ENCODE peak calls at places on chromosomes 13 and 19, in five cellular contexts. One of them, this sample, is unnamed. For H3K9me2, the result is how much of the 10 kb centered on the place peaks cover.

GRCh38 chr13:28746289-28746612 is 27.5 kb upstream of the SLC46A3 start:
- DNase-seq in GM23248: no peak
- DNase-seq in Karpas-422: no peak
- DNase-seq in OCI-LY7: no peak
- DNase-seq in HCT116: no peak
- DNase-seq in this sample: no peak

GRCh38 chr19:46428278-46429141 is at the start of gene PNMA8C:
- DNase-seq in GM23248: peak
- DNase-seq in Karpas-422: no peak
- DNase-seq in OCI-LY7: peak
- DNase-seq in HCT116: no peak
- DNase-seq in this sample: no peak

GRCh38 chr13:44035400-44035799 is 155.7 kb downstream of the LACC1 start:
- DNase-seq in OCI-LY7: no peak
- DNase-seq in HCT116: no peak
- DNase-seq in Karpas-422: no peak
- DNase-seq in GM23248: no peak
- DNase-seq in this sample: no peak

GRCh38 chr13:79457948-79458347 is 23.0 kb upstream of the NDFIP2 start:
- DNase-seq in Karpas-422: no peak
- DNase-seq in GM23248: peak
- DNase-seq in HCT116: no peak
- DNase-seq in OCI-LY7: no peak
- DNase-seq in this sample: no peak

GRCh38 chr13:24274452-24274971 is 34.9 kb upstream of the C1QTNF9 start:
- DNase-seq in OCI-LY7: peak
- DNase-seq in Karpas-422: no peak
- DNase-seq in HCT116: no peak
- DNase-seq in GM23248: no peak
- DNase-seq in this sample: no peak

GRCh38 chr13:74889321-74889720 is 592.6 kb downstream of the TBC1D4 start:
- DNase-seq in GM23248: no peak
- DNase-seq in Karpas-422: no peak
- DNase-seq in OCI-LY7: no peak
- DNase-seq in HCT116: no peak
- DNase-seq in this sample: no peak

GRCh38 chr19:46000497-46001246 is 5.4 kb downstream of the CCDC61 start:
- DNase-seq in HCT116: no peak
- DNase-seq in GM23248: peak
- DNase-seq in OCI-LY7: peak
- DNase-seq in Karpas-422: peak
- DNase-seq in this sample: no peak

GRCh38 chr19:1513492-1514294 is 874 bp upstream of the ADAMTSL5 start:
- DNase-seq in HCT116: peak
- DNase-seq in GM23248: peak
- DNase-seq in OCI-LY7: peak
- DNase-seq in Karpas-422: peak
- DNase-seq in this sample: peak

GRCh38 chr13:66139701-66140100 is 1090.4 kb downstream of the PCDH9 start:
- DNase-seq in GM23248: no peak
- DNase-seq in HCT116: no peak
- DNase-seq in OCI-LY7: peak
- DNase-seq in Karpas-422: peak
- DNase-seq in this sample: no peak

GRCh38 chr19:55096061-55096701 is 20.5 kb downstream of the EPS8L1 start:
- DNase-seq in GM23248: no peak
- DNase-seq in Karpas-422: peak
- DNase-seq in OCI-LY7: peak
- DNase-seq in HCT116: no peak
- DNase-seq in this sample: no peak

GRCh38 chr19:13097331-13098258 is 5.1 kb downstream of the LYL1 start:
- DNase-seq in HCT116: no peak
- DNase-seq in Karpas-422: peak
- DNase-seq in GM23248: peak
- DNase-seq in OCI-LY7: no peak
- DNase-seq in this sample: no peak

GRCh38 chr19:7789447-7789846 is 26.4 kb downstream of the CLEC4M start:
- DNase-seq in OCI-LY7: peak
- DNase-seq in GM23248: no peak
- DNase-seq in HCT116: no peak
- DNase-seq in Karpas-422: no peak
- DNase-seq in this sample: no peak

GRCh38 chr13:29594710-29595379 is 643 bp downstream of the SLC7A1 start:
- DNase-seq in OCI-LY7: peak
- DNase-seq in GM23248: peak
- DNase-seq in Karpas-422: peak
- DNase-seq in HCT116: no peak
- DNase-seq in this sample: no peak

GRCh38 chr19:18961767-18962423 is 20.9 kb upstream of the HOMER3 start:
- DNase-seq in Karpas-422: no peak
- DNase-seq in OCI-LY7: peak
- DNase-seq in GM23248: no peak
- DNase-seq in HCT116: no peak
- DNase-seq in this sample: no peak

GRCh38 chr19:20840371-20840770 is 64.3 kb downstream of the ZNF66 start:
- DNase-seq in HCT116: no peak
- DNase-seq in OCI-LY7: no peak
- DNase-seq in Karpas-422: no peak
- DNase-seq in GM23248: no peak
- DNase-seq in this sample: no peak

GRCh38 chr13:35881360-35881759 is 249.8 kb downstream of the DCLK1 start:
- DNase-seq in GM23248: peak
- DNase-seq in OCI-LY7: no peak
- DNase-seq in HCT116: no peak
- DNase-seq in Karpas-422: no peak
- DNase-seq in this sample: no peak

GRCh38 chr13:35876601-35877000 is 254.6 kb downstream of the DCLK1 start:
- DNase-seq in GM23248: peak
- DNase-seq in Karpas-422: no peak
- DNase-seq in HCT116: no peak
- DNase-seq in OCI-LY7: no peak
- DNase-seq in this sample: no peak

GRCh38 chr13:35882722-35883497 is 248.3 kb downstream of the DCLK1 start:
- DNase-seq in HCT116: no peak
- DNase-seq in OCI-LY7: no peak
- DNase-seq in GM23248: no peak
- DNase-seq in Karpas-422: no peak
- DNase-seq in this sample: no peak

GRCh38 chr13:35874704-35875103 is 256.5 kb downstream of the DCLK1 start:
- DNase-seq in Karpas-422: no peak
- DNase-seq in HCT116: no peak
- DNase-seq in GM23248: no peak
- DNase-seq in OCI-LY7: no peak
- DNase-seq in this sample: no peak

GRCh38 chr13:35879111-35879510 is 252.1 kb downstream of the DCLK1 start:
- DNase-seq in GM23248: no peak
- DNase-seq in HCT116: no peak
- DNase-seq in OCI-LY7: no peak
- DNase-seq in Karpas-422: no peak
- DNase-seq in this sample: peak
- H3K9me2 ChIP-seq in GM23248: under half
- H3K9me2 ChIP-seq in HCT116: under half
- H3K9me2 ChIP-seq in OCI-LY7: under half
- H3K9me2 ChIP-seq in Karpas-422: under half
- H3K9me2 ChIP-seq in this sample: under half

GRCh38 chr19:29804493-29804892 is 7.3 kb upstream of the CCNE1 start:
- DNase-seq in HCT116: no peak
- DNase-seq in GM23248: no peak
- DNase-seq in Karpas-422: peak
- DNase-seq in OCI-LY7: peak
- DNase-seq in this sample: peak
- H3K9me2 ChIP-seq in HCT116: under half
- H3K9me2 ChIP-seq in GM23248: under half
- H3K9me2 ChIP-seq in Karpas-422: under half
- H3K9me2 ChIP-seq in OCI-LY7: under half
- H3K9me2 ChIP-seq in this sample: under half

GRCh38 chr13:103539721-103540120 is 473.5 kb upstream of the SLC10A2 start:
- DNase-seq in GM23248: no peak
- DNase-seq in HCT116: no peak
- DNase-seq in OCI-LY7: no peak
- DNase-seq in Karpas-422: no peak
- DNase-seq in this sample: no peak
- H3K9me2 ChIP-seq in GM23248: under half
- H3K9me2 ChIP-seq in HCT116: under half
- H3K9me2 ChIP-seq in OCI-LY7: under half
- H3K9me2 ChIP-seq in Karpas-422: under half
- H3K9me2 ChIP-seq in this sample: under half

DNA sequence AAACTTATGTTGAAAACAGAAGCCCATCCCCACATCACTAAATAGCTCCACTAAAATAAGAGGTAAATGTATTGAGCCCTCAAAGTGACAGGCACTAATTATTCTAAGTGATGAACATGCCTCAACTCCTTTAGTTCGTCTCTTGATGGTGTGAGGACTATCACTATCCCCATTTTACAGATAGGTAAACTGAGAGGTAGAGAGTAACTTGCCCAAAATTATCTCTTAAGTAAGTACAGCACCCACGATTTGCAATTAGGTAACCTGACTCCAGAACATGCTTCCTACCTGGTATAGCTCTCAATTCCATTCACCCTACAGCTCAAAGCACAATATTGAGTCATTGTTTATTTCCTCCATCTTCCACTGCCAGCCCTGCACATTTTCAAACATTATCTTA is 12.7 kb downstream of the ZAR1L start:
- DNase-seq in GM23248: no peak
- DNase-seq in Karpas-422: no peak
- DNase-seq in OCI-LY7: no peak
- DNase-seq in HCT116: no peak
- DNase-seq in this sample: no peak
- H3K9me2 ChIP-seq in GM23248: under half
- H3K9me2 ChIP-seq in Karpas-422: under half
- H3K9me2 ChIP-seq in OCI-LY7: under half
- H3K9me2 ChIP-seq in HCT116: under half
- H3K9me2 ChIP-seq in this sample: under half

GRCh38 chr19:31402931-31403330 is 53.7 kb upstream of the TSHZ3 start:
- DNase-seq in GM23248: peak
- DNase-seq in HCT116: no peak
- DNase-seq in OCI-LY7: no peak
- DNase-seq in Karpas-422: no peak
- DNase-seq in this sample: no peak

GRCh38 chr19:31413353-31413752 is 64.1 kb upstream of the TSHZ3 start:
- DNase-seq in Karpas-422: no peak
- DNase-seq in HCT116: no peak
- DNase-seq in GM23248: no peak
- DNase-seq in OCI-LY7: no peak
- DNase-seq in this sample: no peak

GRCh38 chr19:31406106-31406505 is 56.9 kb upstream of the TSHZ3 start:
- DNase-seq in GM23248: no peak
- DNase-seq in Karpas-422: no peak
- DNase-seq in OCI-LY7: no peak
- DNase-seq in HCT116: no peak
- DNase-seq in this sample: no peak

GRCh38 chr19:31408460-31409124 is 59.4 kb upstream of the TSHZ3 start:
- DNase-seq in OCI-LY7: no peak
- DNase-seq in GM23248: peak
- DNase-seq in Karpas-422: no peak
- DNase-seq in HCT116: no peak
- DNase-seq in this sample: no peak
- H3K9me2 ChIP-seq in OCI-LY7: under half
- H3K9me2 ChIP-seq in GM23248: under half
- H3K9me2 ChIP-seq in Karpas-422: under half
- H3K9me2 ChIP-seq in HCT116: under half
- H3K9me2 ChIP-seq in this sample: under half

GRCh38 chr13:101911752-101912151 is 459.3 kb downstream of the ITGBL1 start:
- DNase-seq in GM23248: no peak
- DNase-seq in HCT116: no peak
- DNase-seq in OCI-LY7: no peak
- DNase-seq in Karpas-422: no peak
- DNase-seq in this sample: no peak
- H3K9me2 ChIP-seq in GM23248: under half
- H3K9me2 ChIP-seq in HCT116: under half
- H3K9me2 ChIP-seq in OCI-LY7: under half
- H3K9me2 ChIP-seq in Karpas-422: under half
- H3K9me2 ChIP-seq in this sample: under half

DNA sequence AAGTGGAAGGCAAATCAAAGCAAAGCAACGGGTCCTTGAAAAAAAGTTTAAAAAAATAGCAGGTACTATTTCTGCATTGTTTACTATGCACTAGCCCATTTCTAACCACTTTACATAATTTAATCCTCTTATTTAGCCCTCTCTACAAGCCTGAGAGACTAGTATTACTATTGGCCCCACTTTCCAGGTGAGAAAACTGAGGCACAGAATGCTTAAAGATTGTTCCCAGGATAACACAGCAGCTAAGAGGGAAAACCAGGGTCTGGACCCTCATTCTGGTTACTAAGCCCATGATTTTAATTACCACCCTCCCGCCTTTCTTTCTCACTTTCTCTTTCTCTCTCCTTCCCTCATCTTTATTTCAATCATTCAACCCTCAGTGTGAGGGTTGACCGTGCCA is 5.7 kb downstream of the ZSWIM9 start:
- DNase-seq in Karpas-422: no peak
- DNase-seq in OCI-LY7: no peak
- DNase-seq in GM23248: no peak
- DNase-seq in HCT116: no peak
- DNase-seq in this sample: no peak
- H3K9me2 ChIP-seq in Karpas-422: under half
- H3K9me2 ChIP-seq in OCI-LY7: under half
- H3K9me2 ChIP-seq in GM23248: under half
- H3K9me2 ChIP-seq in HCT116: under half
- H3K9me2 ChIP-seq in this sample: under half